ENCODE peak calls at places on chromosomes 7 and 10, in four cellular contexts. One of them, this sample, is unnamed.

GRCh38 chr10:129958686-129959543 is 5.2 kb downstream of the EBF3 start:
- DNase-seq in stomach: peak
- DNase-seq in GM23338: peak
- DNase-seq in HL-60: no peak
- DNase-seq in this sample: no peak

GRCh38 chr7:135193615-135194081 is 17.7 kb downstream of the WDR91 start:
- DNase-seq in stomach: no peak
- DNase-seq in GM23338: no peak
- DNase-seq in HL-60: no peak
- DNase-seq in this sample: no peak

GRCh38 chr10:8279598-8279997 is 225.1 kb downstream of the GATA3 start:
- DNase-seq in stomach: no peak
- DNase-seq in GM23338: no peak
- DNase-seq in HL-60: no peak
- DNase-seq in this sample: no peak

GRCh38 chr7:51292596-51292995 is 24.0 kb downstream of the COBL start:
- DNase-seq in stomach: no peak
- DNase-seq in GM23338: peak
- DNase-seq in HL-60: no peak
- DNase-seq in this sample: no peak

GRCh38 chr10:46288601-46289206 is 1.9 kb downstream of the ANTXRL start:
- DNase-seq in stomach: no peak
- DNase-seq in GM23338: no peak
- DNase-seq in HL-60: no peak
- DNase-seq in this sample: no peak

GRCh38 chr10:127737563-127738511 is 852 bp downstream of the FOXI2 start:
- DNase-seq in stomach: no peak
- DNase-seq in GM23338: peak
- DNase-seq in HL-60: no peak
- DNase-seq in this sample: no peak

GRCh38 chr10:79082035-79082373 is 13.2 kb downstream of the ZMIZ1 start:
- DNase-seq in stomach: no peak
- DNase-seq in GM23338: no peak
- DNase-seq in HL-60: peak
- DNase-seq in this sample: no peak

GRCh38 chr10:67242531-67242930 is 316.7 kb downstream of the LRRTM3 start:
- DNase-seq in stomach: no peak
- DNase-seq in GM23338: peak
- DNase-seq in HL-60: no peak
- DNase-seq in this sample: no peak

GRCh38 chr7:107643407-107643806 is 17.2 kb upstream of the SLC26A4 start:
- DNase-seq in stomach: no peak
- DNase-seq in GM23338: peak
- DNase-seq in HL-60: no peak
- DNase-seq in this sample: no peak

GRCh38 chr7:103117016-103117415 is 31.9 kb downstream of the NAPEPLD start:
- DNase-seq in stomach: no peak
- DNase-seq in GM23338: no peak
- DNase-seq in HL-60: no peak
- DNase-seq in this sample: no peak

GRCh38 chr7:34191766-34192550 is 286.6 kb downstream of the BMPER start:
- DNase-seq in stomach: no peak
- DNase-seq in GM23338: no peak
- DNase-seq in HL-60: no peak
- DNase-seq in this sample: no peak

GRCh38 chr7:157122800-157123495 is 15.8 kb upstream of the UBE3C start:
- DNase-seq in stomach: peak
- DNase-seq in GM23338: no peak
- DNase-seq in HL-60: no peak
- DNase-seq in this sample: no peak

GRCh38 chr10:19889279-19889678 is 73.0 kb downstream of the PLXDC2 start:
- DNase-seq in stomach: no peak
- DNase-seq in GM23338: no peak
- DNase-seq in HL-60: no peak
- DNase-seq in this sample: no peak

GRCh38 chr7:44398506-44398905 is 73.1 kb upstream of the CAMK2B start:
- DNase-seq in stomach: no peak
- DNase-seq in GM23338: no peak
- DNase-seq in HL-60: no peak
- DNase-seq in this sample: no peak

GRCh38 chr10:112217413-112218390 is 34.1 kb upstream of the GPAM start:
- DNase-seq in stomach: no peak
- DNase-seq in GM23338: no peak
- DNase-seq in HL-60: no peak
- DNase-seq in this sample: no peak

GRCh38 chr10:103775786-103776185 is 79.6 kb downstream of the SH3PXD2A start:
- DNase-seq in stomach: no peak
- DNase-seq in GM23338: no peak
- DNase-seq in HL-60: no peak
- DNase-seq in this sample: no peak

GRCh38 chr7:149140784-149141183 is 6.5 kb upstream of the ZNF398 start:
- DNase-seq in stomach: no peak
- DNase-seq in GM23338: no peak
- DNase-seq in HL-60: peak
- DNase-seq in this sample: no peak

GRCh38 chr7:36192050-36192824 is 39.2 kb downstream of the EEPD1 start:
- DNase-seq in stomach: no peak
- DNase-seq in GM23338: no peak
- DNase-seq in HL-60: peak
- DNase-seq in this sample: no peak

GRCh38 chr10:28774051-28774995 is 97.0 kb downstream of the BAMBI start:
- DNase-seq in stomach: no peak
- DNase-seq in GM23338: no peak
- DNase-seq in HL-60: no peak
- DNase-seq in this sample: peak

GRCh38 chr10:118412918-118413317 is 70.8 kb upstream of the FAM204A start:
- DNase-seq in stomach: no peak
- DNase-seq in GM23338: no peak
- DNase-seq in HL-60: no peak
- DNase-seq in this sample: no peak

GRCh38 chr10:84715911-84716310 is 387.5 kb downstream of the CCSER2 start:
- DNase-seq in stomach: no peak
- DNase-seq in GM23338: peak
- DNase-seq in HL-60: peak
- DNase-seq in this sample: no peak

GRCh38 chr10:120480848-120481247 is 23.8 kb downstream of the PLPP4 start:
- DNase-seq in stomach: no peak
- DNase-seq in GM23338: no peak
- DNase-seq in HL-60: no peak
- DNase-seq in this sample: no peak

GRCh38 chr7:608954-609711 is 89.5 kb upstream of the PDGFA start:
- DNase-seq in stomach: no peak
- DNase-seq in GM23338: no peak
- DNase-seq in HL-60: no peak
- DNase-seq in this sample: no peak

GRCh38 chr7:608361-608760 is 88.7 kb upstream of the PDGFA start:
- DNase-seq in stomach: no peak
- DNase-seq in GM23338: no peak
- DNase-seq in HL-60: no peak
- DNase-seq in this sample: no peak

GRCh38 chr7:611281-611810 is 91.7 kb upstream of the PDGFA start:
- DNase-seq in stomach: no peak
- DNase-seq in GM23338: no peak
- DNase-seq in HL-60: no peak
- DNase-seq in this sample: no peak

GRCh38 chr7:610141-610530 is 90.5 kb upstream of the PDGFA start:
- DNase-seq in stomach: no peak
- DNase-seq in GM23338: no peak
- DNase-seq in HL-60: no peak
- DNase-seq in this sample: no peak

GRCh38 chr7:610531-611280 is 91.1 kb upstream of the PDGFA start:
- DNase-seq in stomach: no peak
- DNase-seq in GM23338: no peak
- DNase-seq in HL-60: no peak
- DNase-seq in this sample: no peak
- TF ChIP-seq POLR2AphosphoS5 in stomach: no peak
- TF ChIP-seq POLR2AphosphoS5 in GM23338: no peak
- TF ChIP-seq POLR2AphosphoS5 in HL-60: no peak
- TF ChIP-seq POLR2AphosphoS5 in this sample: peak

DNA sequence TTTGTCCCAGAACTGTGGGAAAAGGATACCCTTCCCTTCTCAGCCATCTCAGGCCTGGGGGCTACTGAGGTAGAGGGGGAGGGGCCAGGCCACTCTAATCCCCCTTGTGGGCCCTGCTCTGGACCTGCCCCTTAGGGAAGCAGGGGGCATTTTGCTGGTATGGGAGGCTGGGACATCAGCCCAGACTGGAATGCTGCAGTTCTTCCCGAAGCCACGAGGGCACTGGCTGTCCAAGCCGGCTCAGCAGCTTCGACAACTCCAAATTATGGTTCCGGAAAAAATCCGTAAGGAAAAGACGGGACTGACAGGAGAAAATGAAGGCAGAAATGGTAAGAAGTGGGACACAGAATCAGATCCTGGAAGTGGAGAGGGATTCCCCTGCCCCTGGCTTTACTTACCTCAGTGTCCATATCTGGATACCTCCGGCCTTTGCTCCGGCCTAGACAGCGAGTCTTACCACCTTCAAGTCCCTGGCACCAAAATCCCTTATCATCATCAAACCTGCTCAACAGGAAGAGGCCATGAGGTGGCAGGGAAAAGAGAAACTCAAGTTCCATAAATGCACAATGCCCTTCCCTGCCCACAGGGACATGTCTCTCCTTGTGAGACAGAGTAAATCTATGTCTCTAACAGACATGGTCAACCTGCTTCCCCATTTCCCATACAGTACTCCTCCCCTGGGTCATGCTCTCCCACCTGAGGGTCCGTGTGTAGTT is 9.0 kb downstream of the NDST2 start:
- DNase-seq in stomach: peak
- DNase-seq in GM23338: no peak
- DNase-seq in HL-60: no peak
- DNase-seq in this sample: no peak
- TF ChIP-seq POLR2AphosphoS5 in stomach: no peak
- TF ChIP-seq POLR2AphosphoS5 in GM23338: no peak
- TF ChIP-seq POLR2AphosphoS5 in HL-60: no peak
- TF ChIP-seq POLR2AphosphoS5 in this sample: no peak

DNA sequence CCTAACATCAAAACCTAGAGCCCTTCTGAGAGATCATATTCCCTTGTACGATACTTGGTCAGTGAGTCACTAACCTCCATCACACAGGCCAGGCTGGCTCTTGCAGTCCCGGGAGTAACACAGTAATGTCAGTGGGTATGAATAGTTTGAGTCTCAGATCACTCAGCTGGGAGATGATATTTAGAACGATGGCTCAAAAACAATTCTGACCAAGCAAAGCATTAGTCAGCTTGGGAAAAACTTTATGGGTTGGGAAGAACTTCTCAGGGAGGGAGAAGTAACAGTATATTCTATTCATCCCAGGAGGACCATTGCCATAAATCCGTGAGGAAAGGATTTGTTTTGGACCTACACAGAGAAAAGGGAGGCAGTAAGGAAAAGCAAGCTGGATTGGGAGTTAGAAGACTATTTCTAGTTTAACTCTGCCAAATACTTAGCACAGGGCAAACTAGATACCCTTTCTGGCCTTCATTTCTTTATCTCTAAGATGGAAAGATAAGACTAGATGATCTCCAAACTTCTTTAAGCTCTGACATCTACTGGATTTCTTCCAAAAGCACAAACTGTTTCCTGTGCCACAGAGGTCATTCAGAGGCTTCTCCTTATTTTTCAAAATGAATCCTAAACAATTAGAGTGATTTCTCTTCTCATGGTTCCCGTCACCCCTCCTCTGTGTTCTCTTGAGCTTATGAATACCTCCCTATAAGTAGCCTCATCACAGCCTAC is 179.2 kb downstream of the REEP3 start:
- DNase-seq in stomach: no peak
- DNase-seq in GM23338: no peak
- DNase-seq in HL-60: no peak
- DNase-seq in this sample: no peak
- TF ChIP-seq POLR2AphosphoS5 in stomach: no peak
- TF ChIP-seq POLR2AphosphoS5 in GM23338: no peak
- TF ChIP-seq POLR2AphosphoS5 in HL-60: no peak
- TF ChIP-seq POLR2AphosphoS5 in this sample: no peak

DNA sequence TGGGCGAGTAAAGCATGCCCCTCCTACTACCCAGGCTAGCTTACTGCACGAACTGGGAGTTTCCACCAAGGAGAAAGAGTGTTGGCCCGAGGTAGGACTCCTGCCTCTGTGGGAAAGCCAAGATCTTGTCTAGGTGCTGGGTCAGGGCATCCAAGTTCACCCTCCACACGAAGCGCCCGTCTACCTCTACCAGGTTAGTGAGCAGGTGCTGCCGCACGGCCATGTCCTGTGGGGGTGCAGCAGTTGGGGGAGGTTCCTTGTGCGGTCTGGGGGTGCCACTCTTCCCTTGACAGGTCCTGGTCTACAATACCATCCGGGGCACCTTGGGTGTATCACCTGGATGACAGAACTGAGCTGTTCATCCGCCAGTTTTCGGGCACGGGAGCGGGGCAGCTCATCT is 1.7 kb downstream of the ABHD11 start:
- DNase-seq in stomach: no peak
- DNase-seq in GM23338: no peak
- DNase-seq in HL-60: no peak
- DNase-seq in this sample: no peak
- TF ChIP-seq POLR2AphosphoS5 in stomach: no peak
- TF ChIP-seq POLR2AphosphoS5 in GM23338: no peak
- TF ChIP-seq POLR2AphosphoS5 in HL-60: no peak
- TF ChIP-seq POLR2AphosphoS5 in this sample: no peak

GRCh38 chr7:63867127-63867526 is 131.5 kb upstream of the ZNF722 start:
- DNase-seq in stomach: no peak
- DNase-seq in GM23338: no peak
- DNase-seq in HL-60: no peak
- DNase-seq in this sample: no peak
- TF ChIP-seq POLR2AphosphoS5 in stomach: no peak
- TF ChIP-seq POLR2AphosphoS5 in GM23338: no peak
- TF ChIP-seq POLR2AphosphoS5 in HL-60: no peak
- TF ChIP-seq POLR2AphosphoS5 in this sample: no peak

GRCh38 chr7:140197938-140198337 is 21.2 kb upstream of the KDM7A start:
- DNase-seq in stomach: no peak
- DNase-seq in GM23338: no peak
- DNase-seq in HL-60: no peak
- DNase-seq in this sample: no peak
- TF ChIP-seq POLR2AphosphoS5 in stomach: no peak
- TF ChIP-seq POLR2AphosphoS5 in GM23338: no peak
- TF ChIP-seq POLR2AphosphoS5 in HL-60: no peak
- TF ChIP-seq POLR2AphosphoS5 in this sample: no peak

DNA sequence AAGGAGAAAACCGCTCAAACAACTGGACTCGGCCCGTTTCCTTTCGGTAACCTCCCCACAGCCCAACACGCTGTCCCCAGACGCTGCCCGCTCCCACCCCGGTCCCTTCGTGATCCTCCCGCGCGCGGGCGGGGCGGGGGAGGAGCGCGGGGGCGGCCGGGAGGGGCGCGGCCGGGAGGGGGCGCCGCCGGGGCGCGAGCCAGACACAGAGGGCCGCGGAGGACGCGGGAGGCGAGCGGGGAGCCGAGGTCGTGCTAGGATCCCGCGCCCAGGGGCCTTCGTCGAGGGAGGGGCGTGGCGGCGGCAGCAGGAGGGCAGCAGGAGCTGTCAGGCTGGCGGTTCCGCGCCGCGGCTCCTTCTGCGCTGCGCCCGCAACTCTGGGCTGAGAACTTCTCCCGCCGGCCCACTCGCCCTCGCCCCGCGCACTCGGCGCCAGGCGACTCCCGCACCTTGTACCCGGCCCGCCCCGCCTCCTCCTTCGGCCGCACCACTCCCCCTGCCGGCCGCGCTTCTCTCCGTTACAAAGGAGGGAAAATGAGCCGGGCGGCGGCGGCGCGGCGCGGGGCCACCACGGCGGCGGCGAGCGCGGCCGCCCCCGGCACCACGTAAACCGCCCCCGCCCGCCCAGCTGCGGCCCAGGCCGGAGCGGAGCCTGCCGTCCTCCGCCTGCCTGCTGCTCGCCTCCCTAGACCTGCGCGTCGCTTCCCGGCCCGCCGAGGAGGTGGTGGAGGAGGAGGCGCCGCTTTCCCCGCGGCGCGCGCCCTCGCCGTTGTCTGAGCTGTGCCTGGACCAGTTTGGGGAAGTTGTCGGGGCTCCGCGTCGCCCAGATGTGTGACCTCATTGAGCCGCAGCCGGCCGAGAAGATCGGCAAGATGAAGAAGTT is at the start of gene CDK14:
- DNase-seq in stomach: peak
- DNase-seq in GM23338: peak
- DNase-seq in HL-60: peak
- DNase-seq in this sample: no peak
- TF ChIP-seq POLR2AphosphoS5 in stomach: no peak
- TF ChIP-seq POLR2AphosphoS5 in GM23338: peak
- TF ChIP-seq POLR2AphosphoS5 in HL-60: peak
- TF ChIP-seq POLR2AphosphoS5 in this sample: peak